ENCODE peak calls at places on chromosome 18, in five cellular contexts. O is gastrocnemius medialis, E is spleen, I is heart left ventricle, N is stomach. R is an unnamed sample.

GRCh38 chr18:24322594-24323136 is 75.0 kb downstream of the OSBPL1A start:
- DNase-seq in O (no peak), E (no peak), I (no peak), N (no peak), R (no peak)

GRCh38 chr18:62324917-62325805 is at the start of gene TNFRSF11A:
- DNase-seq in O (no peak), E (peak), I (peak), N (peak), R (no peak)

GRCh38 chr18:33355756-33356155 is 84.8 kb downstream of the CCDC178 start:
- DNase-seq in O (no peak), E (no peak), I (no peak), N (no peak), R (no peak)

GRCh38 chr18:69843047-69843446 is 104.6 kb downstream of the CD226 start:
- DNase-seq in O (no peak), E (no peak), I (no peak), N (no peak), R (no peak)

GRCh38 chr18:8688428-8688827 is 16.9 kb upstream of the MTCL1 start:
- DNase-seq in O (no peak), E (no peak), I (no peak), N (no peak), R (no peak)

GRCh38 chr18:58955738-58956137 is 91.1 kb downstream of the ZNF532 start:
- DNase-seq in O (no peak), E (no peak), I (peak), N (no peak), R (no peak)

GRCh38 chr18:47997338-47997780 is 66.9 kb upstream of the SMAD2 start:
- DNase-seq in O (no peak), E (no peak), I (no peak), N (no peak), R (no peak)

GRCh38 chr18:63774511-63774910 is 707 bp upstream of the SERPINB7 start:
- DNase-seq in O (no peak), E (no peak), I (no peak), N (no peak), R (no peak)

GRCh38 chr18:57959278-57959677 is 84.7 kb upstream of the NEDD4L start:
- DNase-seq in O (no peak), E (no peak), I (no peak), N (peak), R (no peak)

GRCh38 chr18:23805898-23806297 is 116.6 kb downstream of the LAMA3 start:
- DNase-seq in O (no peak), E (no peak), I (no peak), N (no peak), R (no peak)

GRCh38 chr18:56787392-56787791 is 136.2 kb downstream of the WDR7 start:
- DNase-seq in O (no peak), E (no peak), I (no peak), N (no peak), R (no peak)

GRCh38 chr18:75840131-75840530 is 412.6 kb upstream of the SMIM21 start:
- DNase-seq in O (no peak), E (no peak), I (no peak), N (no peak), R (no peak)

DNA sequence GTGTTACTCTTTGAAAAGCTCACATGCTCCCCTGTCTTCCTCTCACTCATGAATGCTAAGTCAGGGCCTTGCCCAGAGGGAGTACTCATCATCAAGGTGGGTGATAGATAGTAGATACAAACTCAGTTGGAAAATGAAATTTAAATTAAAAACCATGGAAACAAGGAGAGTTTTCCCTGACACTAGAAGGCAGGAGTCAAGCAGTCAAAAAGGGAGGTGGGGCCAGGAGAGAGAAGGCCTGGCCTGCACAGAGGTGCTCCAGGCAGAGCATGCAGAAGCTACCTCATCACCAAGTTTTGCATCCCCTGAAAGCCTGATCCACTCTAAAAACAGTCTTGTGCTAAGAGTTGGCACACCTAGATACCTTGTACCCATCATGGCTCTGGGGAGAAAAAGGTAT is 143.7 kb downstream of the MYO5B start:
- DNase-seq in O (no peak), E (no peak), I (no peak), N (no peak), R (no peak)
- TF ChIP-seq CTCF in O (no peak), E (no peak), I (no peak), N (no peak), R (peak)

GRCh38 chr18:31102941-31103340 is 720 bp upstream of the DSC2 start:
- DNase-seq in O (no peak), E (no peak), I (no peak), N (no peak), R (no peak)
- H3K27ac ChIP-seq in O (no peak), E (no peak), I (no peak), N (no peak), R (no peak)

DNA sequence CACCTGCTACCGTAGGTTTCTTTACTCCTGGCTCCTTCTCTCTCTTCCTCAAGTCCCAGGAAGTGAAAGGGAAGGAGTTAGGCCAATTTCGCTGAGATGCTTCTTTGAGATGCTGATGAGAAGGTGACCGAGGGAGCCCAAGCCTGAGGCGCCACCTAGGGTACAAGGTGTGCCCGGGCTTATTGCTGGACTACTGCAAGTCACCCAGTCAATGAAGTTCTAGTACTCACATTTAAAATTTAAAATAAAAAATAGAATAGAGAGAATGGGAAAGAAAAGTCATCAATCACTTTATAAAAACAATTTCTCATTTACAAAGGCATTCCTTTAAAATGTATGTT is 45.3 kb downstream of the ACAA2 start:
- DNase-seq in O (no peak), E (no peak), I (no peak), N (peak), R (no peak)
- TF ChIP-seq CTCF in O (peak), E (no peak), I (peak), N (no peak), R (no peak)

DNA sequence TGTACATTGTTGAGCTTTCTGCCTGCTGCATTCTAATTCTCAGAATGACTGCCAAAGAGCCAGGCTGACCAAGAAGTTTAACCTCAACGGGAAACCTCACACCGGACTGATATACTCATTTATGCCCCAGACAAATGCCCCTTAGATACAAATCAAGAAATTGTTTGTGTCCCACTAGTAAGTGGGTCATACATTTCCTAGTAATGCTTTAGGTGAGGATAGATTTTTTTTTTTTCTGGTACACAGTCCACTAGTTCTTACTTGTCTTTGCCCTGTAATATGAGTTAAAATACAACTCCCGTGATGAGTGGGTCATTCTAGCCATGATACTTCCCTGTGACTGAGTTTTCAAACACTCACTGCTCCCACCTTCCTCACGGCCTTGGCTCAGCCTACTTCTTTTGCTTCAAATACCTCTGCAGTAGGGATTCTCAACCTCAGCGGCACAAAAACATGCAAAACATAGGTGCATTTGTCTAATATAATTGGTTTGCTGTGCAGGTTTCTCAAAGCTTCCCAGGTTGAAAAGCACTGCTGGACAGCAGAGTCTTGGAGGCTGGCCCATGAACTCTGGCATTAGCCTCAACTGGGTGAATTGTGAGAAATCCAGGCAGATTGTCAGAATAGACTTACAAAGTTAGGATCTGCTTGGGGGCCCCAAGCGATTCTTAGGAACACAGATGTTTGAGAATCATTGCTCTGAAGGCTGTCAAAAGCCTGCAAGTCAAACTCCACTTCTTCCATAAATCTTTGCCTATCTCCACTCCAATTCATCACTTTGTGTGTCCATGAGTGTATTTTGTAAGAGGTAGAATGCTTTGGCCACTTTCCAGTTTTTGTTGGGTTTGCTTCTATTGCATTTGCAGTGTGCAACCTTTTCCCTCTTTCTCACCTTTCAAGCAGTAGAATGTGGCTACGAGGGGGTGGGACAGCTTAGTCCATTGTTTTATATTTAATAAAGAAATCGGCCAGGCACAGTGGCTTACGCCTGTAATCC is 35.5 kb downstream of the TGIF1 start:
- DNase-seq in O (no peak), E (no peak), I (no peak), N (no peak), R (no peak)
- H3K27ac ChIP-seq in O (no peak), E (no peak), I (no peak), N (no peak), R (no peak)

GRCh38 chr18:79889569-79889968 is 61.9 kb downstream of the SLC66A2 start:
- DNase-seq in O (no peak), E (no peak), I (no peak), N (no peak), R (no peak)

GRCh38 chr18:79884963-79885728 is 66.3 kb downstream of the SLC66A2 start:
- DNase-seq in O (no peak), E (peak), I (peak), N (no peak), R (no peak)

GRCh38 chr18:79887181-79888000 is 64.1 kb downstream of the SLC66A2 start:
- DNase-seq in O (no peak), E (peak), I (peak), N (no peak), R (no peak)

GRCh38 chr18:79890638-79891037 is 60.8 kb downstream of the SLC66A2 start:
- DNase-seq in O (no peak), E (no peak), I (no peak), N (no peak), R (no peak)

DNA sequence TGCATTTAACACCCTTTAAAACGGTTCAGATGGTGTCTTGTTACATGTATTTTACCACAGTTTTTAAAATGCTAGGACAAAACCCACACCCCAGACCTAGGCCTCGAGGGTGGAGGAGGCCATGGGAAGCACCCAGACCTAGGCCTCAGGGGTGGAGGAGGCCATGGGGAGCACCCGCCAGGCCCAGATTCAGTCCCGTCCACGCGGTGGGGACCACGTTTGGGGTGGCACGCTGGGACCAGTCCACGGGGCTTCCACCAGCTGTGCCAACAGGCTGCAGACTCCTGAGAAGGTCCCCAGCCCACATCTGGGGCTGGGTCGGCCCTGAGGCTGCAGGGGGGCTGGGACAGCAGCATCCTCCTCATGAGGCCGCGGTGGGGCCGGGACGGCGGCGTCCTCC is 63.4 kb downstream of the SLC66A2 start:
- DNase-seq in O (no peak), E (peak), I (no peak), N (no peak), R (no peak)
- TF ChIP-seq CTCF in O (no peak), E (no peak), I (no peak), N (no peak), R (no peak)

DNA sequence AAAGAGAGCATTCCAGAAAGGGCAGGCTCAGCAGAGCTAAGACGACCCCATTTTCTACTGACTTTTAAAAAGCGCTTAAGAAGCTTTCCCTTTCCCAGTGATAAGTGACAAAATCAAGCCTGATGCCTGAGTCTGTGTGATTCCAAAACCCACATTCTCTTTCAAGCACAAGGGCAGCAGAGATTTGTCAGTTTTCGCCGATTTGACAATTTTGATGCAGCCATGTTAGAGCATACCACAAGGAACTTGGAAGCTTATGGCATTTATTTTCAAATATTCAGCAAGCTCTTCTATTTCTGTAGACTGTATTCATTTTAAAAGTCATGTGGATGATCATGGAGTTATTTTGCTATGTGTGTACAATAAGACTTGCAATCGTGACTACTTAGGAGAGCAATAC is 119.6 kb upstream of the ARHGAP28 start:
- DNase-seq in O (no peak), E (no peak), I (no peak), N (no peak), R (no peak)
- H3K27ac ChIP-seq in O (no peak), E (no peak), I (no peak), N (no peak), R (no peak)

DNA sequence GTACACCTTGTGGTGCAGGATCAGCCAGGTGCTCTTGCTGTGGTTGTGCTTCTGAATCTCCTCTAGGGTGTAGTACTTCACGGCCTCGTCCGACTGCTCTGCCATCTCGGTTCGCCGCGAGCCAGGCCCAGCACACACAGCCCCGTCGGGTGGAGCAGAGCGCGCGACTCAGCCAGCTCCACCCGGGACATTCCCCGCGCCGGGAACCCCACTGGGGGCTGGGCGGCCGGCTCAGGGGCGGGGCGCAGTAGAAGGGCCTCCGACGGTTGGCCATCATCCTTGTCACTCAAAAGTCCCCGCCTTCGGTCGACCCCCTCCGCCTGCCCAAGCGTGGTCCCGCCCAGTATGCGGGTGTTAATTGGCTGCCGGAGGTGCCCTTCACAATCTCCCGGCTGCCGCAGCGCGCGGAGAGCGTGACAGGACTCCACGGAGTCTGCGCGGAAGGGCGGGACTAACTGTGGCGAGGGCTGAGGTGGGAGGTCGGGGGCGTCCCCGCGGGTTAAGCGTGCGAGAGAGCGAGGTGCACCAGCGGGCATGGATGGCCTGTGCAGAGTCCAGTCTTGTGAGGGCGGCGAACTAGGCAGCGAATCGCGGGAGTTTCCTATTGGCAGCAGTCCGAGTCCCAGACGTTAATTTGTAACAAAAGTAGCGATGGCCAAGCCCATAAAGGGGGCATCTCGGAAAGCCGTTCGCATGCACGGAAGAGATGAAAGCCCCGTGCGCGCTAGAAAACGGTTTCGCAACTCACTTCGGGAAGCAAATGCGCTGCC is at the start of gene CYB5A:
- DNase-seq in O (peak), E (peak), I (peak), N (peak), R (peak)
- TF ChIP-seq CTCF in O (no peak), E (no peak), I (peak), N (no peak), R (peak)

DNA sequence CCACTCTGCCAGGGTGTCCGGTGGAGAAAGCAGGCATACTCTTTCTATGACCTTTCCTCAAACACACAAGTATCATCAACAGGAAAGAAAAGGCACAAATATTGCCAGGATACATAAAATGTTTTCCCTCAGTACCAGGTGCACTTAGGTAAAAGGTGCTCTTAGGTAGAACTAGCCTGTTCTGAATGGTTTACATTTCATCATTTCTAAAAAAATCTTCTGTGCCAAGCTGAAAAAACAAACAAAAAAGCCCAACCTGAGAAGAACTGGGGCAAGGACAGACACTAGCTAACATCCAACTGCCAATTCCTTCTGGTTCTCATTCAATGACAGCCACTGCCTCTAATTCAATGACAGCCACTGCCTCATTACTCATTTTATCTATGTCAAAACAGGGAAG is 68.5 kb downstream of the SPIRE1 start:
- DNase-seq in O (no peak), E (no peak), I (no peak), N (no peak), R (no peak)
- H3K27ac ChIP-seq in O (no peak), E (no peak), I (no peak), N (no peak), R (no peak)